ENCODE peak calls at places on chromosome 5, in four cellular contexts. One of them, this sample, is unnamed. For H3K4me1, the result is how much of the 10 kb centered on the place peaks cover.

GRCh38 chr5:93162201-93162654 is 418.8 kb downstream of the NR2F1-AS1 start:
- DNase-seq in thoracic aorta: no peak
- DNase-seq in body of pancreas: no peak
- DNase-seq in heart left ventricle: peak
- DNase-seq in this sample: no peak

GRCh38 chr5:141747152-141747640 is 65.2 kb upstream of the ARAP3 start:
- DNase-seq in thoracic aorta: no peak
- DNase-seq in body of pancreas: peak
- DNase-seq in heart left ventricle: peak
- DNase-seq in this sample: no peak

GRCh38 chr5:124651663-124652513 is 94.6 kb downstream of the ZNF608 start:
- DNase-seq in thoracic aorta: no peak
- DNase-seq in body of pancreas: peak
- DNase-seq in heart left ventricle: peak
- DNase-seq in this sample: no peak

GRCh38 chr5:145129797-145130196 is 705.3 kb downstream of the PRELID2 start:
- DNase-seq in thoracic aorta: no peak
- DNase-seq in body of pancreas: no peak
- DNase-seq in heart left ventricle: no peak
- DNase-seq in this sample: no peak

GRCh38 chr5:151738125-151738848 is 20.1 kb downstream of the ATOX1 start:
- DNase-seq in thoracic aorta: no peak
- DNase-seq in body of pancreas: no peak
- DNase-seq in heart left ventricle: no peak
- DNase-seq in this sample: no peak

GRCh38 chr5:159330131-159330530 is at the start of gene IL12B:
- DNase-seq in thoracic aorta: no peak
- DNase-seq in body of pancreas: no peak
- DNase-seq in heart left ventricle: no peak
- DNase-seq in this sample: no peak

GRCh38 chr5:140785905-140786686 is at the start of gene PCDHA1:
- DNase-seq in thoracic aorta: no peak
- DNase-seq in body of pancreas: no peak
- DNase-seq in heart left ventricle: no peak
- DNase-seq in this sample: no peak

GRCh38 chr5:135398855-135399837 is at the start of gene MACROH2A1:
- DNase-seq in thoracic aorta: peak
- DNase-seq in body of pancreas: peak
- DNase-seq in heart left ventricle: peak
- DNase-seq in this sample: peak

GRCh38 chr5:14551211-14551610 is 30.4 kb upstream of the OTULINL start:
- DNase-seq in thoracic aorta: no peak
- DNase-seq in body of pancreas: no peak
- DNase-seq in heart left ventricle: no peak
- DNase-seq in this sample: no peak

GRCh38 chr5:6347673-6348072 is 30.7 kb downstream of the MED10 start:
- DNase-seq in thoracic aorta: no peak
- DNase-seq in body of pancreas: no peak
- DNase-seq in heart left ventricle: no peak
- DNase-seq in this sample: no peak

GRCh38 chr5:84113246-84114118 is 271.2 kb downstream of the EDIL3 start:
- DNase-seq in thoracic aorta: no peak
- DNase-seq in body of pancreas: no peak
- DNase-seq in heart left ventricle: no peak
- DNase-seq in this sample: no peak

GRCh38 chr5:142171270-142171669 is 62.7 kb downstream of the NDFIP1 start:
- DNase-seq in thoracic aorta: no peak
- DNase-seq in body of pancreas: no peak
- DNase-seq in heart left ventricle: no peak
- DNase-seq in this sample: no peak

GRCh38 chr5:152170350-152170749 is 234.7 kb downstream of the NMUR2 start:
- DNase-seq in thoracic aorta: no peak
- DNase-seq in body of pancreas: peak
- DNase-seq in heart left ventricle: no peak
- DNase-seq in this sample: no peak

GRCh38 chr5:118578093-118578492 is 410.3 kb downstream of the DTWD2 start:
- DNase-seq in thoracic aorta: no peak
- DNase-seq in body of pancreas: no peak
- DNase-seq in heart left ventricle: no peak
- DNase-seq in this sample: no peak

GRCh38 chr5:44536650-44537260 is 147.5 kb upstream of the FGF10 start:
- DNase-seq in thoracic aorta: no peak
- DNase-seq in body of pancreas: peak
- DNase-seq in heart left ventricle: no peak
- DNase-seq in this sample: no peak
- H3K4me1 ChIP-seq in thoracic aorta: under half
- H3K4me1 ChIP-seq in body of pancreas: under half
- H3K4me1 ChIP-seq in heart left ventricle: under half
- H3K4me1 ChIP-seq in this sample: under half

GRCh38 chr5:89421035-89421434 is 538.1 kb upstream of the MEF2C start:
- DNase-seq in thoracic aorta: no peak
- DNase-seq in body of pancreas: no peak
- DNase-seq in heart left ventricle: no peak
- DNase-seq in this sample: no peak

GRCh38 chr5:89418821-89419085 is 535.8 kb upstream of the MEF2C start:
- DNase-seq in thoracic aorta: no peak
- DNase-seq in body of pancreas: no peak
- DNase-seq in heart left ventricle: no peak
- DNase-seq in this sample: no peak

GRCh38 chr5:89417515-89417914 is 534.5 kb upstream of the MEF2C start:
- DNase-seq in thoracic aorta: no peak
- DNase-seq in body of pancreas: no peak
- DNase-seq in heart left ventricle: no peak
- DNase-seq in this sample: no peak

GRCh38 chr5:89417990-89418820 is 535.2 kb upstream of the MEF2C start:
- DNase-seq in thoracic aorta: no peak
- DNase-seq in body of pancreas: no peak
- DNase-seq in heart left ventricle: no peak
- DNase-seq in this sample: no peak
- TF ChIP-seq CTCF in thoracic aorta: no peak
- TF ChIP-seq CTCF in body of pancreas: no peak
- TF ChIP-seq CTCF in heart left ventricle: no peak
- TF ChIP-seq CTCF in this sample: no peak

GRCh38 chr5:173823274-173823644 is 64.9 kb upstream of the CPEB4 start:
- DNase-seq in thoracic aorta: no peak
- DNase-seq in body of pancreas: no peak
- DNase-seq in heart left ventricle: no peak
- DNase-seq in this sample: no peak
- H3K27ac ChIP-seq in thoracic aorta: no peak
- H3K27ac ChIP-seq in body of pancreas: peak
- H3K27ac ChIP-seq in heart left ventricle: no peak
- H3K27ac ChIP-seq in this sample: peak

GRCh38 chr5:146192571-146193043 is 10.2 kb upstream of the LARS1 start:
- DNase-seq in thoracic aorta: no peak
- DNase-seq in body of pancreas: no peak
- DNase-seq in heart left ventricle: no peak
- DNase-seq in this sample: no peak
- H3K4me1 ChIP-seq in thoracic aorta: under half
- H3K4me1 ChIP-seq in body of pancreas: under half
- H3K4me1 ChIP-seq in heart left ventricle: under half
- H3K4me1 ChIP-seq in this sample: under half

GRCh38 chr5:41268894-41269293 is 55.6 kb upstream of the C6 start:
- DNase-seq in thoracic aorta: no peak
- DNase-seq in body of pancreas: no peak
- DNase-seq in heart left ventricle: no peak
- DNase-seq in this sample: no peak

GRCh38 chr5:41266377-41266776 is 53.0 kb upstream of the C6 start:
- DNase-seq in thoracic aorta: no peak
- DNase-seq in body of pancreas: no peak
- DNase-seq in heart left ventricle: no peak
- DNase-seq in this sample: no peak

GRCh38 chr5:41275813-41276512 is 62.6 kb upstream of the C6 start:
- DNase-seq in thoracic aorta: no peak
- DNase-seq in body of pancreas: no peak
- DNase-seq in heart left ventricle: no peak
- DNase-seq in this sample: no peak

DNA sequence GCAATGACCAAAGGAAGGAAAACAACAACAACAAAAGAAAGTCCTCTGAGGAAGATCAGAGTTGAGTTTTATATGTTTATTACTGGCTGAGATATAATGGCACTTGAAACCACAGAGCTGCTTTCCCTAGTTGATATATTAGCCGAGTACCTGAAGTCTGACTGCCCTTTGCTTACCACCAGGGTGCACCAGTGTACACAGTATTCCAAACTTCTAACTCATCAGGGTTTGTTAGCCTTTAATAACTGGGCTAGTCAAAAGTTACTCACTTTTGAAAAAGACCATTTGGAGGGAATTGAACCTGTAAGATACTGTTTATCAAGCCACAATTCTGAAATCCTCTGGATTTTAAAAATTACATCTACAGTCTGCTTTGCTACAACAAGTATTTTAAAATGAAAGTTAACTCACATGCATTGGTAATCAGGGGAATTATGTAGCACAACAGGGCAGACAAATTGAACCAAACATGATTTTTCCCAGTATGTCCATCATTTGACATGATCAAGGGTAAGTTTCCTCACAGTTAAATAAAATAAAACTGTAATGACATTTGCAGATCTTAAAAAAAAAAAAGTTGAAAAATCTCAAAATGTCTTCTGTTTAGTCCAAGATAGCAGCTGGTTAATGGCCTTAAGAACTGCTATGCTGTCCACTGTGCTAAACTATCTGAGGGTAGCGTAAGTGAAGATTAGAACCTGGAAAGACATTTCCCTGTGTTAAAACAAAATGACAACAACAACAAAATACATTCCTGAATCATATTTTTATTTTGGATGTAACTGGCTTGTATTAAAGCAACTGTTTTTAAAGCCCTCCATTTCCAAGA is 57.3 kb upstream of the C6 start:
- DNase-seq in thoracic aorta: no peak
- DNase-seq in body of pancreas: peak
- DNase-seq in heart left ventricle: no peak
- DNase-seq in this sample: no peak
- TF ChIP-seq CTCF in thoracic aorta: peak
- TF ChIP-seq CTCF in body of pancreas: peak
- TF ChIP-seq CTCF in heart left ventricle: peak
- TF ChIP-seq CTCF in this sample: peak

GRCh38 chr5:15637886-15638285 is 137.9 kb downstream of the FBXL7 start:
- DNase-seq in thoracic aorta: no peak
- DNase-seq in body of pancreas: no peak
- DNase-seq in heart left ventricle: no peak
- DNase-seq in this sample: no peak
- H3K27ac ChIP-seq in thoracic aorta: no peak
- H3K27ac ChIP-seq in body of pancreas: no peak
- H3K27ac ChIP-seq in heart left ventricle: no peak
- H3K27ac ChIP-seq in this sample: no peak

GRCh38 chr5:172868436-172868923 is 34.4 kb downstream of the ERGIC1 start:
- DNase-seq in thoracic aorta: no peak
- DNase-seq in body of pancreas: no peak
- DNase-seq in heart left ventricle: no peak
- DNase-seq in this sample: no peak
- H3K4me1 ChIP-seq in thoracic aorta: half or more
- H3K4me1 ChIP-seq in body of pancreas: half or more
- H3K4me1 ChIP-seq in heart left ventricle: half or more
- H3K4me1 ChIP-seq in this sample: under half

GRCh38 chr5:137500616-137501225 is 1.6 kb upstream of the SPOCK1 start:
- DNase-seq in thoracic aorta: no peak
- DNase-seq in body of pancreas: no peak
- DNase-seq in heart left ventricle: no peak
- DNase-seq in this sample: no peak

GRCh38 chr5:137498301-137498735 is 808 bp downstream of the SPOCK1 start:
- DNase-seq in thoracic aorta: no peak
- DNase-seq in body of pancreas: peak
- DNase-seq in heart left ventricle: peak
- DNase-seq in this sample: no peak

GRCh38 chr5:137496919-137497318 is 2.2 kb downstream of the SPOCK1 start:
- DNase-seq in thoracic aorta: no peak
- DNase-seq in body of pancreas: no peak
- DNase-seq in heart left ventricle: no peak
- DNase-seq in this sample: no peak

GRCh38 chr5:137497396-137498290 is 1.5 kb downstream of the SPOCK1 start:
- DNase-seq in thoracic aorta: no peak
- DNase-seq in body of pancreas: no peak
- DNase-seq in heart left ventricle: no peak
- DNase-seq in this sample: no peak

DNA sequence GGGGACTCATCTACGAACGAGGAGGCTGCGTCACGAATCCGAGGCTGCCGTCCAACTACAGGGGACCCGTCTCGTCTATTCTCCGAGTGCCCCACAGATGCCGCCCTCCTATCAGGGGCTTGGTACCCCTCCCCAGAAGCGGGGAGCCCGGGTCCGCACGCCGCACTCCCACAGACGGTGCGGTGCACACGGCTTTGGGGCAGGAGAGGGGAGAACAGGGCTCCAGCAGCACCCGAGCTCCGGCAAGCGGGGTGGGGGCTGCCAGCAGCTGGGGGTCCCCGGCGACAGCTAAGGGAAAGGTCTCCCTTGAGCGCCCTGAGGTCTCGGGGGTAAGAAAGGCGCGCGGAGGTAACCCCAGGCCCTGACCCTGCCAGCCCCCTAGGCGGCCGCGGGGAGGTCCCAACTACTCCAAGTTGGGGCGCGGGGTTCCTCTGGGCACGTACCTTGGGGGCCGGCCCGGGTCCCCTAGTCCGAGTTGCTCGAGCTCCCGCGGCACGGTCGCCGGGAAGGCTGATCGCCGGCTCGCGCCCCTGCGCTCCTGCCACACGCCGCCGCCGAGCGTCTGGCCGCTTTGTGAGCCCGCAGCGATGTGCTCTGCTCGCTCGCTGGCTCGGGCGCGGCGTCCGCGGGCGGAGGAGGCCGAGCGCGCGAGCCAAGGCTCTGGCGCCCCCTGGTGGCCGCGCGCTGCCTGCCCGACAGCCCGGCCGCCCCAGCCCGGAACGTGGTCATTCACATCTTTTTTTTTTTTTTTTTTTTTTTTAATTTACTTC is at the start of gene SPOCK1:
- DNase-seq in thoracic aorta: no peak
- DNase-seq in body of pancreas: peak
- DNase-seq in heart left ventricle: peak
- DNase-seq in this sample: no peak
- TF ChIP-seq CTCF in thoracic aorta: peak
- TF ChIP-seq CTCF in body of pancreas: peak
- TF ChIP-seq CTCF in heart left ventricle: peak
- TF ChIP-seq CTCF in this sample: peak